ENCODE peak calls at places on chromosomes 1 and 21, in five cellular contexts. D is EL, L is cardiac fibroblast, T is NCI-H1417, R is fibroblast of the conjunctiva. C is an unnamed sample.

GRCh38 chr21:29217818-29218252 is 80.9 kb upstream of the BACH1 start:
- DNase-seq in D (peak; percentile 98), L (peak; percentile 93), T (no peak), R (peak; percentile 87), C (no peak)

GRCh38 chr1:24301395-24302175 is 17.6 kb upstream of the GRHL3 start:
- DNase-seq in D (peak; percentile 18), L (peak; percentile 46), T (no peak), R (no peak), C (no peak)

GRCh38 chr1:49556676-49557234 is 467.0 kb downstream of the AGBL4 start:
- DNase-seq in D (no peak), L (no peak), T (no peak), R (no peak), C (no peak)

GRCh38 chr1:112514901-112515300 is 6.1 kb downstream of the WNT2B start:
- DNase-seq in D (no peak), L (no peak), T (no peak), R (no peak), C (no peak)

GRCh38 chr1:207021139-207021861 is 11.3 kb downstream of the C1orf116 start:
- DNase-seq in D (peak; percentile 34), L (peak; percentile 58), T (no peak), R (no peak), C (no peak)

GRCh38 chr1:182633657-182634281 is 29.6 kb upstream of the RGS16 start:
- DNase-seq in D (no peak), L (no peak), T (no peak), R (no peak), C (no peak)

GRCh38 chr1:24830680-24831272 is 85.5 kb downstream of the CLIC4 start:
- DNase-seq in D (peak; percentile 73), L (peak; percentile 86), T (peak; percentile 50), R (peak; percentile 66), C (peak; percentile 6)

GRCh38 chr21:29347274-29347681 is 48.6 kb downstream of the BACH1 start:
- DNase-seq in D (peak; percentile 38), L (peak; percentile 12), T (no peak), R (no peak), C (no peak)

GRCh38 chr21:15978158-15978805 is 248.5 kb downstream of the USP25 start:
- DNase-seq in D (peak; percentile 2), L (peak; percentile 16), T (peak; percentile 24), R (no peak), C (no peak)

GRCh38 chr1:37851782-37852210 is 7.6 kb downstream of the MTF1 start:
- DNase-seq in D (no peak), L (peak; percentile 28), T (no peak), R (no peak), C (peak; percentile 6)

GRCh38 chr1:50976890-50977574 is 7.0 kb downstream of the CDKN2C start:
- DNase-seq in D (peak; percentile 76), L (peak; percentile 51), T (peak; percentile 67), R (no peak), C (peak; percentile 49)

GRCh38 chr21:41359289-41359688 is 2.5 kb upstream of the MX2 start:
- DNase-seq in D (no peak), L (no peak), T (no peak), R (no peak), C (no peak)